ENCODE peak calls at places on chromosomes 1 and 21, in four cellular contexts. M is WTC11, G is K562, F is GM12878. U is an unnamed sample.

GRCh38 chr1:240329443-240329842 is 237.8 kb downstream of the FMN2 start:
- DNase-seq in F (no peak), M (no peak), G (no peak), U (no peak)

GRCh38 chr1:207024202-207025143 is 8.1 kb downstream of the C1orf116 start:
- DNase-seq in M (no peak), G (peak), F (no peak), U (no peak)

GRCh38 chr1:77188770-77189169 is 30.5 kb downstream of the PIGK start:
- DNase-seq in M (no peak), F (no peak), G (no peak), U (no peak)

GRCh38 chr1:10074855-10075418 is 42.2 kb downstream of the UBE4B start:
- DNase-seq in M (no peak), F (no peak), G (no peak), U (no peak)

GRCh38 chr1:45687014-45687752 is 798 bp upstream of the TMEM69 start:
- DNase-seq in F (peak), G (peak), M (peak), U (peak)

GRCh38 chr1:101846820-101847219 is 149.9 kb downstream of the OLFM3 start:
- DNase-seq in G (no peak), F (no peak), M (peak), U (no peak)

GRCh38 chr1:230131457-230131856 is 64.4 kb downstream of the GALNT2 start:
- DNase-seq in G (no peak), F (no peak), M (no peak), U (no peak)

GRCh38 chr21:36946949-36947371 is 19.5 kb downstream of the HLCS start:
- DNase-seq in G (no peak), M (no peak), F (no peak), U (no peak)

GRCh38 chr1:168317309-168317708 is 36.6 kb downstream of the TBX19 start:
- DNase-seq in M (no peak), F (no peak), G (no peak), U (no peak)

GRCh38 chr1:23400324-23401110 is 24.0 kb downstream of the TCEA3 start:
- DNase-seq in F (no peak), G (no peak), M (no peak), U (no peak)

GRCh38 chr21:36854391-36854790 is 112.1 kb downstream of the HLCS start:
- DNase-seq in M (peak), F (no peak), G (peak), U (peak)

GRCh38 chr1:32972814-32973428 is 8.3 kb upstream of the RNF19B start:
- DNase-seq in G (no peak), M (peak), F (no peak), U (no peak)

GRCh38 chr1:51906306-51907078 is 28.0 kb upstream of the NRDC start:
- DNase-seq in M (no peak), G (no peak), F (no peak), U (no peak)

GRCh38 chr1:151277249-151277648 is 4.8 kb upstream of the ZNF687 start:
- DNase-seq in G (no peak), M (no peak), F (peak), U (no peak)

GRCh38 chr1:75768021-75768420 is 18.0 kb upstream of the RABGGTB start:
- DNase-seq in M (no peak), F (no peak), G (no peak), U (no peak)

GRCh38 chr1:156409424-156409823 is 40.4 kb downstream of the RHBG start:
- DNase-seq in G (no peak), M (no peak), F (no peak), U (no peak)

GRCh38 chr1:172341697-172342096 is 78.8 kb upstream of the C1orf105 start:
- DNase-seq in F (no peak), G (no peak), M (no peak), U (no peak)

GRCh38 chr1:155978973-155979429 is 654 bp upstream of the ARHGEF2 start:
- DNase-seq in F (no peak), G (peak), M (no peak), U (no peak)

GRCh38 chr1:109112056-109112651 is 1.8 kb upstream of the ELAPOR1 start:
- DNase-seq in G (peak), F (no peak), M (no peak), U (peak)

GRCh38 chr1:26579662-26580061 is 50.1 kb downstream of the RPS6KA1 start:
- DNase-seq in M (no peak), F (peak), G (no peak), U (no peak)

GRCh38 chr1:43883321-43883720 is 50.3 kb upstream of the ARTN start:
- DNase-seq in G (no peak), F (no peak), M (no peak), U (no peak)

GRCh38 chr1:25503551-25504426 is 39.6 kb upstream of the LDLRAP1 start:
- DNase-seq in G (peak), F (no peak), M (peak), U (no peak)

GRCh38 chr1:94616503-94616902 is 74.9 kb upstream of the F3 start:
- DNase-seq in G (no peak), M (no peak), F (no peak), U (no peak)

GRCh38 chr1:57102957-57103356 is 137.1 kb upstream of the C8B start:
- DNase-seq in F (no peak), G (no peak), M (no peak), U (no peak)

GRCh38 chr21:45269861-45270260 is 17.8 kb downstream of the POFUT2 start:
- DNase-seq in M (no peak), G (no peak), F (no peak), U (no peak)

GRCh38 chr1:29416267-29416666 is 179.9 kb downstream of the PTPRU start:
- DNase-seq in F (no peak), M (no peak), G (no peak), U (no peak)

GRCh38 chr1:239912471-239912870 is 179.2 kb upstream of the FMN2 start:
- DNase-seq in F (no peak), G (no peak), M (no peak), U (no peak)

GRCh38 chr21:39881661-39882060 is 14.4 kb downstream of the PCP4 start:
- DNase-seq in M (no peak), F (no peak), G (no peak), U (no peak)

GRCh38 chr1:63429281-63429680 is 61.9 kb downstream of the ALG6 start:
- DNase-seq in F (no peak), M (no peak), G (no peak), U (no peak)

GRCh38 chr1:178066904-178067531 is 26.9 kb upstream of the RASAL2 start:
- DNase-seq in M (no peak), G (no peak), F (peak), U (no peak)

GRCh38 chr1:203328714-203329122 is 22.2 kb downstream of the FMOD start:
- DNase-seq in F (no peak), G (peak), M (peak), U (peak)

GRCh38 chr1:37850352-37850955 is 8.9 kb downstream of the MTF1 start:
- DNase-seq in M (no peak), G (no peak), F (no peak), U (no peak)

GRCh38 chr1:101059945-101060542 is 34.5 kb upstream of the DPH5 start:
- DNase-seq in G (no peak), F (no peak), M (no peak), U (no peak)

GRCh38 chr1:235157150-235157549 is 3.9 kb downstream of the RBM34 start:
- DNase-seq in F (no peak), M (no peak), G (no peak), U (no peak)

GRCh38 chr1:235160395-235160964 is 570 bp downstream of the RBM34 start:
- DNase-seq in M (no peak), G (no peak), F (no peak), U (peak)

GRCh38 chr1:235158680-235159079 is 2.4 kb downstream of the RBM34 start:
- DNase-seq in G (no peak), M (no peak), F (no peak), U (no peak)

GRCh38 chr1:235156265-235156664 is 4.8 kb downstream of the RBM34 start:
- DNase-seq in G (no peak), F (no peak), M (no peak), U (peak)

GRCh38 chr1:235156745-235157144 is 4.3 kb downstream of the RBM34 start:
- DNase-seq in F (no peak), G (no peak), M (no peak), U (no peak)
- TF ChIP-seq ETV6 in F (no peak), G (no peak), M (no peak), U (no peak)

GRCh38 chr1:15836772-15837669 is 10.5 kb upstream of the SPEN start:
- DNase-seq in G (no peak), F (no peak), M (peak), U (no peak)
- TF ChIP-seq ETV6 in G (no peak), F (no peak), M (no peak), U (no peak)

GRCh38 chr1:226419284-226419683 is 11.4 kb upstream of the PARP1 start:
- DNase-seq in F (no peak), M (no peak), G (no peak), U (no peak)
- TF ChIP-seq ETV6 in F (no peak), M (no peak), G (no peak), U (no peak)

GRCh38 chr1:209106237-209106741 is 477.2 kb upstream of the CAMK1G start:
- DNase-seq in M (peak), F (no peak), G (no peak), U (no peak)
- TF ChIP-seq ETV6 in M (no peak), F (no peak), G (no peak), U (no peak)

GRCh38 chr1:64892576-64893573 is 73.5 kb downstream of the JAK1 start:
- DNase-seq in G (no peak), F (no peak), M (no peak), U (no peak)

GRCh38 chr1:64894438-64895196 is 71.7 kb downstream of the JAK1 start:
- DNase-seq in F (no peak), G (no peak), M (no peak), U (no peak)

GRCh38 chr1:64893921-64894320 is 72.4 kb downstream of the JAK1 start:
- DNase-seq in M (no peak), G (no peak), F (no peak), U (no peak)

GRCh38 chr1:64896546-64896945 is 69.8 kb downstream of the JAK1 start:
- DNase-seq in M (no peak), F (no peak), G (no peak), U (no peak)

GRCh38 chr1:64895500-64895899 is 70.8 kb downstream of the JAK1 start:
- DNase-seq in F (peak), M (no peak), G (no peak), U (no peak)
- TF ChIP-seq ETV6 in F (no peak), M (no peak), G (no peak), U (no peak)

U was measured in HepG2.